ENCODE peak calls at places on chromosomes 5 and 9, in six cellular contexts. B is prostate gland, K is IMR-90, Y is stomach, I is adrenal gland, W is GM12891. F is an unnamed sample.

GRCh38 chr9:81052846-81053245 is 636.5 kb downstream of the TLE1 start:
- DNase-seq in W (no peak), K (peak), B (no peak), Y (no peak), I (no peak), F (no peak)

GRCh38 chr5:142748132-142748531 is 22.0 kb upstream of the ARHGAP26 start:
- DNase-seq in K (peak), W (no peak), B (no peak), Y (no peak), I (no peak), F (no peak)

GRCh38 chr5:5979362-5979760 is 399.0 kb downstream of the MED10 start:
- DNase-seq in W (no peak), B (no peak), Y (no peak), I (peak), K (no peak), F (no peak)

GRCh38 chr9:134618163-134618822 is 23.3 kb upstream of the COL5A1 start:
- DNase-seq in W (no peak), Y (no peak), K (no peak), B (no peak), I (peak), F (no peak)

GRCh38 chr5:28576022-28576421 is 1537.6 kb upstream of the CDH9 start:
- DNase-seq in I (no peak), K (no peak), B (no peak), Y (no peak), W (no peak), F (no peak)

GRCh38 chr5:135891804-135892203 is 3.8 kb downstream of the IL9 start:
- DNase-seq in B (no peak), Y (no peak), W (no peak), I (no peak), K (no peak), F (no peak)

GRCh38 chr9:115115117-115115880 is 2.7 kb downstream of the TNC start:
- DNase-seq in I (no peak), K (peak), Y (no peak), W (no peak), B (no peak), F (no peak)

GRCh38 chr5:61823796-61824195 is 482.2 kb upstream of the KIF2A start:
- DNase-seq in K (no peak), I (no peak), Y (no peak), W (no peak), B (no peak), F (no peak)

GRCh38 chr9:129336601-129337286 is 158.7 kb upstream of the IER5L start:
- DNase-seq in W (peak), I (no peak), B (peak), K (peak), Y (peak), F (no peak)

GRCh38 chr9:126696091-126696763 is 82.5 kb downstream of the LMX1B start:
- DNase-seq in K (no peak), B (no peak), Y (no peak), W (peak), I (no peak), F (no peak)

GRCh38 chr9:121246821-121247511 is 21.0 kb upstream of the GSN start:
- DNase-seq in I (no peak), B (no peak), K (peak), W (no peak), Y (no peak), F (peak)

GRCh38 chr5:56175465-56175864 is 57.7 kb downstream of the ANKRD55 start:
- DNase-seq in Y (no peak), K (peak), W (no peak), I (peak), B (no peak), F (peak)

GRCh38 chr5:172441262-172441751 is 13.0 kb downstream of the SH3PXD2B start:
- DNase-seq in Y (no peak), I (peak), B (no peak), W (no peak), K (no peak), F (no peak)

GRCh38 chr5:5146530-5147160 is 6.5 kb downstream of the ADAMTS16 start:
- DNase-seq in B (no peak), Y (no peak), W (no peak), I (no peak), K (no peak), F (no peak)

GRCh38 chr9:98374385-98375051 is 119.1 kb upstream of the TBC1D2 start:
- DNase-seq in B (no peak), Y (peak), W (no peak), K (peak), I (no peak), F (no peak)

GRCh38 chr5:57332350-57332749 is 150.3 kb downstream of the ACTBL2 start:
- DNase-seq in K (peak), I (no peak), W (no peak), Y (no peak), B (no peak), F (no peak)

GRCh38 chr5:88045146-88045545 is 223.5 kb downstream of the TMEM161B start:
- DNase-seq in I (no peak), Y (no peak), B (no peak), W (no peak), K (no peak), F (no peak)

GRCh38 chr5:10689391-10690081 is 71.5 kb downstream of the DAP start:
- DNase-seq in W (no peak), I (no peak), K (peak), B (no peak), Y (no peak), F (no peak)

GRCh38 chr9:108933231-108933630 is 693 bp downstream of the ELP1 start:
- DNase-seq in K (peak), Y (no peak), I (peak), B (no peak), W (no peak), F (no peak)

GRCh38 chr5:56640763-56641406 is 174.5 kb upstream of the MAP3K1 start:
- DNase-seq in B (peak), W (no peak), I (peak), Y (peak), K (no peak), F (peak)

GRCh38 chr9:83382421-83382820 is 155.8 kb downstream of the FRMD3 start:
- DNase-seq in I (no peak), B (no peak), K (no peak), Y (no peak), W (no peak), F (no peak)

GRCh38 chr5:179697108-179697507 is 1.7 kb upstream of the CANX start:
- DNase-seq in W (no peak), Y (no peak), B (no peak), I (no peak), K (no peak), F (no peak)

GRCh38 chr5:179699640-179700298 is 1.0 kb downstream of the CANX start:
- DNase-seq in I (peak), W (no peak), B (no peak), K (peak), Y (no peak), F (no peak)

GRCh38 chr5:179696605-179697004 is 2.2 kb upstream of the CANX start:
- DNase-seq in B (no peak), Y (no peak), W (no peak), K (no peak), I (no peak), F (no peak)

GRCh38 chr5:179698935-179699639 is at the start of gene CANX:
- DNase-seq in W (no peak), Y (no peak), B (no peak), K (no peak), I (no peak), F (no peak)

GRCh38 chr5:179697993-179698934 is 503 bp upstream of the CANX start:
- DNase-seq in B (peak), K (peak), I (peak), Y (peak), W (peak), F (peak)
- TF ChIP-seq POLR2A in B (peak), K (peak), I (peak), Y (no peak), W (peak), F (peak)

GRCh38 chr5:14873093-14873492 is 1.5 kb upstream of the ANKH start:
- DNase-seq in I (no peak), Y (no peak), K (no peak), B (no peak), W (no peak), F (no peak)

GRCh38 chr5:14871084-14871572 is 450 bp downstream of the ANKH start:
- DNase-seq in B (peak), Y (no peak), W (peak), K (no peak), I (peak), F (peak)

GRCh38 chr5:14872070-14872989 is 752 bp upstream of the ANKH start:
- DNase-seq in I (peak), Y (peak), K (peak), B (peak), W (no peak), F (peak)

GRCh38 chr5:14870347-14871083 is 1.1 kb downstream of the ANKH start:
- DNase-seq in W (no peak), I (peak), K (no peak), Y (peak), B (peak), F (peak)

GRCh38 chr5:14871573-14872069 is at the start of gene ANKH:
- DNase-seq in Y (peak), B (peak), W (peak), K (peak), I (peak), F (peak)
- TF ChIP-seq POLR2A in Y (no peak), B (peak), W (no peak), K (peak), I (no peak), F (peak)

GRCh38 chr9:69107801-69108200 is 66.3 kb upstream of the TJP2 start:
- DNase-seq in Y (no peak), I (no peak), B (no peak), W (no peak), K (no peak), F (no peak)

GRCh38 chr9:69109152-69109551 is 64.9 kb upstream of the TJP2 start:
- DNase-seq in K (no peak), B (no peak), Y (no peak), W (no peak), I (no peak), F (no peak)

GRCh38 chr9:69104830-69105527 is 69.1 kb upstream of the TJP2 start:
- DNase-seq in B (peak), K (no peak), I (no peak), Y (peak), W (no peak), F (no peak)
- TF ChIP-seq POLR2A in B (peak), K (no peak), I (no peak), Y (no peak), W (no peak), F (no peak)

GRCh38 chr5:34835664-34836063 is 3.3 kb upstream of the TTC23L start:
- DNase-seq in I (no peak), Y (no peak), B (no peak), W (no peak), K (no peak), F (no peak)

GRCh38 chr5:34834794-34835089 is 4.2 kb upstream of the TTC23L start:
- DNase-seq in B (no peak), Y (no peak), I (no peak), K (no peak), W (no peak), F (no peak)

GRCh38 chr5:34841816-34842215 is 2.9 kb downstream of the TTC23L start:
- DNase-seq in W (no peak), K (no peak), Y (no peak), B (no peak), I (no peak), F (no peak)

GRCh38 chr5:34842554-34842953 is 3.6 kb downstream of the TTC23L start:
- DNase-seq in W (no peak), K (no peak), Y (no peak), B (no peak), I (no peak), F (no peak)

DNA sequence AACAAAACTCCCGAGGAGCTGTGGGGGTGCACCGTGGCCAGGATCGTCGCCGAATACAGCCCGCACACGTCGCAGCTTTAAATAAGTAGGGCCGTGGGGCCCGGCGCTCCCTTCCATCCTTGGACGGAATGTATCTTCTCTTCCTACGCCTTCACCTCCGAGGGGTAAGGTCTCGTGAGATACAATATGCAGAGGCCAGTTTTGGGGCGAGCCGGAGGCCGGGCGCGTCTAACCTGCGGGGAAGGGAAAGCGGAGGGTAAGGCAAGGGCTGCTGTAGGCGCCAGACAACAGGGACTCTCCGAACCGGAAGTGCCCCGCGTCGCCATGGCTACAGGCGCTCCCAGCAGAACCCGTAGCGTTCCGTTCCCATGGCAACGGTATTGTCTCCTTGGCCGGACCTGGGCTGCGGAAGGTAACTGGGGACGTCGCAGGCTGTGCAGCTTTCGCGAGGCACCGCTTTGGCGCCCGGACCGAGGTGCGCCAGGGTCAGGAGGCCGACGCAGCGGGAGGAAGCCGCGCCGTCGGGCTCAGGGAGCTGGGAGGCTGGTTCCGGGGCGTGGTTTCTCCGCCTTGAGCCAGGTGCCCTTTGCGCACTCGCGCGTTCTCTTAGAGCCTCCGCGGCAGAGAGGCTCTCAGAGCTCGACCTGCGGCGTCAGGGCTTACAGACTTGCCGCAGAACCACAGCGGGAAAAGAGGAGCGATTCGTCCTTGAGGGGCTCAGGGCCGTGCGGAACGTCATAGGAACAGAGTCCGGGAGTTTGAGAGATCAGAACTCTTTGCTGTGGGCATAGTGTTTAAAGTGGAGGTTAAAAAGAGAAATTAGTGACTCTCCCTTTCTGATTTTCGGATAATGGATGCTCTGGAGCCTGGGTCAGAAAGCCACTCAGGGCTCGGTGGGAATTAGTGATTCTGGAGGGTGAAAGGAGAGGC is at the start of gene TTC23L:
- DNase-seq in W (peak), I (peak), Y (peak), B (peak), K (peak), F (peak)
- TF ChIP-seq POLR2A in W (peak), I (peak), Y (no peak), B (peak), K (no peak), F (no peak)

DNA sequence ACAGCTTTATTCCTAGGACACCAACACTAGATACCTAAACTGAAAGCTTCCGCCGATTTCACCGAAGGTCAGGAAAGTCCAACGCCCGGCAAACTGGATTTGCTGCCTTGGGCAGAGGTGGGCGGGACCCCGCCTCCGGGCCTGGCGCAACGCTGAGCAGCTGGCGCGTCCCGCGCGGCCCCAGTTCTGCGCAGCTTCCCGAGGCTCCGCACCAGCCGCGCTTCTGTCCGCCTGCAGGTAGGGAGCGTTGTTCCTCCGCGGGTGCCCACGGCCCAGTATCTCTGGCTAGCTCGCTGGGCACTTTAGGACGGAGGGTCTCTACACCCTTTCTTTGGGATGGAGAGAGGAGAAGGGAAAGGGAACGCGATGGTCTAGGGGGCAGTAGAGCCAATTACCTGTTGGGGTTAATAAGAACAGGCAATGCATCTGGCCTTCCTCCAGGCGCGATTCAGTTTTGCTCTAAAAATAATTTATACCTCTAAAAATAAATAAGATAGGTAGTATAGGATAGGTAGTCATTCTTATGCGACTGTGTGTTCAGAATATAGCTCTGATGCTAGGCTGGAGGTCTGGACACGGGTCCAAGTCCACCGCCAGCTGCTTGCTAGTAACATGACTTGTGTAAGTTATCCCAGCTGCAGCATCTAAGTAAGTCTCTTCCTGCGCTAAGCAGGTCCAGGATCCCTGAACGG is at the start of gene CD274:
- DNase-seq in K (peak), B (peak), I (peak), Y (peak), W (no peak), F (peak)
- TF ChIP-seq POLR2A in K (peak), B (peak), I (peak), Y (no peak), W (peak), F (peak)